ENCODE peak calls at places on chromosome 6, in six cellular contexts. Y, L, H, V, P and X are unnamed samples.

GRCh38 chr6:149340200-149340599 is 22.7 kb downstream of the TAB2 start:
- DNase-seq in Y (no peak), L (no peak), H (no peak), V (no peak), P (no peak), X (no peak)

GRCh38 chr6:89829591-89830384 is at the start of gene CASP8AP2:
- DNase-seq in Y (peak; percentile 94), L (peak; percentile 100), H (peak; percentile 88), V (peak; percentile 94), P (peak; percentile 96), X (peak; percentile 99)

GRCh38 chr6:6751615-6752014 is 163.1 kb downstream of the LY86 start:
- DNase-seq in Y (no peak), L (no peak), H (peak; percentile 9), V (no peak), P (no peak), X (peak; percentile 32)

GRCh38 chr6:123636771-123637170 is at the start of gene TRDN:
- DNase-seq in Y (no peak), L (no peak), H (no peak), V (no peak), P (no peak), X (no peak)

GRCh38 chr6:81865712-81866111 is 113.2 kb upstream of the TENT5A start:
- DNase-seq in Y (no peak), L (peak; percentile 76), H (no peak), V (no peak), P (no peak), X (peak; percentile 25)

GRCh38 chr6:16450821-16451220 is 212.4 kb downstream of the GMPR start:
- DNase-seq in Y (no peak), L (peak; percentile 82), H (no peak), V (no peak), P (peak; percentile 7), X (no peak)

GRCh38 chr6:140590641-140591040 is 1216.2 kb upstream of the CITED2 start:
- DNase-seq in Y (no peak), L (peak; percentile 35), H (no peak), V (no peak), P (no peak), X (no peak)

GRCh38 chr6:88867841-88868558 is 95.4 kb downstream of the RNGTT start:
- DNase-seq in Y (no peak), L (peak; percentile 71), H (no peak), V (no peak), P (peak; percentile 93), X (no peak)

GRCh38 chr6:46651766-46652165 is 852 bp downstream of the CYP39A1 start:
- DNase-seq in Y (no peak), L (no peak), H (no peak), V (no peak), P (no peak), X (no peak)

GRCh38 chr6:20564269-20564668 is 30.0 kb downstream of the CDKAL1 start:
- DNase-seq in Y (no peak), L (peak; percentile 34), H (no peak), V (no peak), P (peak; percentile 17), X (no peak)

GRCh38 chr6:100877851-100878250 is 3.3 kb downstream of the ASCC3 start:
- DNase-seq in Y (no peak), L (no peak), H (no peak), V (no peak), P (no peak), X (no peak)

GRCh38 chr6:168326294-168327261 is 7.0 kb upstream of the DACT2 start:
- DNase-seq in Y (no peak), L (no peak), H (no peak), V (no peak), P (no peak), X (peak; percentile 44)

GRCh38 chr6:155177369-155177961 is 86.3 kb upstream of the CLDN20 start:
- DNase-seq in Y (peak; percentile 25), L (peak; percentile 72), H (no peak), V (peak; percentile 48), P (peak; percentile 50), X (peak; percentile 87)

GRCh38 chr6:141552463-141552862 is 580.3 kb upstream of the GJE1 start:
- DNase-seq in Y (no peak), L (peak; percentile 49), H (no peak), V (no peak), P (peak; percentile 83), X (peak; percentile 67)

GRCh38 chr6:134347916-134348805 is 30.2 kb upstream of the SGK1 start:
- DNase-seq in Y (no peak), L (peak; percentile 97), H (no peak), V (no peak), P (peak; percentile 4), X (no peak)

GRCh38 chr6:134774244-134774643 is 175.7 kb downstream of the ALDH8A1 start:
- DNase-seq in Y (no peak), L (peak; percentile 47), H (no peak), V (no peak), P (peak; percentile 27), X (no peak)

GRCh38 chr6:170371588-170371987 is 65.0 kb downstream of the FAM120B start:
- DNase-seq in Y (no peak), L (no peak), H (peak; percentile 31), V (no peak), P (no peak), X (no peak)

GRCh38 chr6:26033942-26034354 is 53.3 kb upstream of the HFE start:
- DNase-seq in Y (no peak), L (no peak), H (no peak), V (no peak), P (no peak), X (no peak)

GRCh38 chr6:22124756-22125155 is 172.1 kb downstream of the PRL start:
- DNase-seq in Y (no peak), L (no peak), H (no peak), V (no peak), P (no peak), X (no peak)

GRCh38 chr6:10591411-10592160 is 70.4 kb downstream of the GCNT2 start:
- DNase-seq in Y (no peak), L (no peak), H (no peak), V (no peak), P (no peak), X (no peak)

GRCh38 chr6:161133973-161134372 is 139.9 kb downstream of the AGPAT4 start:
- DNase-seq in Y (no peak), L (no peak), H (no peak), V (no peak), P (no peak), X (no peak)

GRCh38 chr6:44051516-44051915 is 75.7 kb downstream of the MRPL14 start:
- DNase-seq in Y (peak; percentile 58), L (peak; percentile 91), H (no peak), V (no peak), P (peak; percentile 80), X (peak; percentile 64)

GRCh38 chr6:69005194-69005593 is 370.1 kb downstream of the ADGRB3 start:
- DNase-seq in Y (no peak), L (peak; percentile 6), H (no peak), V (no peak), P (no peak), X (no peak)

GRCh38 chr6:105492706-105493673 is 90.1 kb upstream of the PREP start:
- DNase-seq in Y (no peak), L (no peak), H (no peak), V (no peak), P (no peak), X (peak; percentile 42)